ENCODE peak calls at places on chromosomes 16 and 17, in four cellular contexts. H is naive thymus-derived CD4-positive, alpha-beta T cell; F is iris pigment epithelial cell; D is DMS153. N is an unnamed sample.

GRCh38 chr17:57705921-57706695 is 39.0 kb downstream of the CCDC182 start:
- DNase-seq in H (no peak), F (no peak), D (no peak), N (no peak)

GRCh38 chr16:67917852-67918236 is 13.8 kb downstream of the CTRL start:
- DNase-seq in H (no peak), F (peak), D (no peak), N (peak)

GRCh38 chr17:18187816-18188761 is 4.5 kb downstream of the ALKBH5 start:
- DNase-seq in H (no peak), F (peak), D (no peak), N (peak)

GRCh38 chr17:7586673-7587419 is 3.0 kb downstream of the SOX15 start:
- DNase-seq in H (no peak), F (no peak), D (no peak), N (no peak)

GRCh38 chr17:3657874-3658783 is 10.2 kb downstream of the TAX1BP3 start:
- DNase-seq in H (no peak), F (no peak), D (no peak), N (no peak)

GRCh38 chr16:19969284-19969683 is 84.6 kb upstream of the GPRC5B start:
- DNase-seq in H (no peak), F (no peak), D (no peak), N (no peak)

GRCh38 chr16:79707867-79708266 is 107.3 kb upstream of the MAF start:
- DNase-seq in H (no peak), F (no peak), D (no peak), N (no peak)

GRCh38 chr17:81391964-81392908 is 3.0 kb upstream of the BAHCC1 start:
- DNase-seq in H (no peak), F (peak), D (no peak), N (peak)

GRCh38 chr17:48294989-48295892 is 134.8 kb downstream of the SKAP1 start:
- DNase-seq in H (no peak), F (peak), D (no peak), N (peak)

GRCh38 chr16:3092501-3092991 is 6.5 kb downstream of the ZSCAN10 start:
- DNase-seq in H (no peak), F (no peak), D (no peak), N (no peak)

GRCh38 chr17:73589096-73589980 is 54.9 kb downstream of the SDK2 start:
- DNase-seq in H (no peak), F (no peak), D (no peak), N (no peak)

GRCh38 chr17:57916925-57917858 is 38.0 kb downstream of the CUEDC1 start:
- DNase-seq in H (no peak), F (no peak), D (peak), N (no peak)

GRCh38 chr17:59550703-59551102 is 14.7 kb upstream of the DHX40 start:
- DNase-seq in H (no peak), F (no peak), D (no peak), N (no peak)

GRCh38 chr17:38453951-38454421 is 25.7 kb downstream of the ARHGAP23 start:
- DNase-seq in H (no peak), F (peak), D (no peak), N (peak)

GRCh38 chr17:6108987-6109386 is 38.8 kb downstream of the WSCD1 start:
- DNase-seq in H (no peak), F (no peak), D (no peak), N (no peak)

GRCh38 chr17:16922386-16923096 is 49.4 kb downstream of the TNFRSF13B start:
- DNase-seq in H (no peak), F (peak), D (no peak), N (peak)

GRCh38 chr17:17741346-17742023 is 60.2 kb downstream of the RAI1 start:
- DNase-seq in H (no peak), F (peak), D (no peak), N (no peak)

GRCh38 chr17:68461122-68461539 is 3.8 kb upstream of the WIPI1 start:
- DNase-seq in H (no peak), F (no peak), D (no peak), N (no peak)

GRCh38 chr16:106623-107324 is 28.7 kb downstream of the MPG start:
- DNase-seq in H (no peak), F (peak), D (peak), N (peak)

GRCh38 chr17:28796062-28796461 is 46.5 kb downstream of the FAM222B start:
- DNase-seq in H (no peak), F (no peak), D (no peak), N (no peak)

GRCh38 chr16:11497329-11497805 is 89.4 kb downstream of the LITAF start:
- DNase-seq in H (no peak), F (peak), D (peak), N (peak)

GRCh38 chr17:73304971-73305786 is 6.6 kb downstream of the CDC42EP4 start:
- DNase-seq in H (no peak), F (peak), D (peak), N (peak)

GRCh38 chr17:2704031-2704889 is 7.3 kb downstream of the CLUH start:
- DNase-seq in H (no peak), F (no peak), D (no peak), N (no peak)

GRCh38 chr16:88062341-88062861 is 111.2 kb downstream of the BANP start:
- DNase-seq in H (no peak), F (peak), D (no peak), N (peak)

GRCh38 chr16:79402920-79403319 is 197.6 kb downstream of the MAF start:
- DNase-seq in H (no peak), F (no peak), D (no peak), N (no peak)

GRCh38 chr16:1019234-1019933 is 37.8 kb downstream of the SOX8 start:
- DNase-seq in H (no peak), F (peak), D (no peak), N (peak)

GRCh38 chr16:67883872-67884261 is 818 bp upstream of the NRN1L start:
- DNase-seq in H (peak), F (peak), D (peak), N (peak)

GRCh38 chr17:27269978-27270377 is 23.9 kb upstream of the WSB1 start:
- DNase-seq in H (no peak), F (no peak), D (no peak), N (no peak)

GRCh38 chr17:14337596-14338079 is 36.8 kb downstream of the HS3ST3B1 start:
- DNase-seq in H (no peak), F (peak), D (no peak), N (no peak)

GRCh38 chr16:29158031-29158430 is 173.2 kb downstream of the LAT start:
- DNase-seq in H (no peak), F (no peak), D (no peak), N (no peak)

GRCh38 chr17:56064506-56064905 is 88.8 kb upstream of the ANKFN1 start:
- DNase-seq in H (no peak), F (no peak), D (no peak), N (no peak)

GRCh38 chr16:74280448-74280847 is 16.2 kb upstream of the PSMD7 start:
- DNase-seq in H (no peak), F (no peak), D (no peak), N (no peak)

GRCh38 chr17:49952912-49953497 is 16.0 kb upstream of the DLX4 start:
- DNase-seq in H (no peak), F (no peak), D (no peak), N (peak)

N was measured in EH.